ENCODE peak calls at places on chromosomes 3 and 15, in four cellular contexts. Y is AML-193, A is T1000, B is NCI-H524. U is an unnamed sample.

GRCh38 chr3:61955483-61955882 is 394.1 kb downstream of the PTPRG start:
- DNase-seq in A (no peak), B (no peak), Y (no peak), U (no peak)

GRCh38 chr15:71080705-71081104 is 34.6 kb upstream of the THSD4 start:
- DNase-seq in B (no peak), Y (no peak), A (no peak), U (no peak)

GRCh38 chr3:173865900-173866498 is 468.5 kb downstream of the NLGN1 start:
- DNase-seq in B (no peak), A (no peak), Y (no peak), U (no peak)

GRCh38 chr15:45179221-45179985 is 8.4 kb downstream of the SHF start:
- DNase-seq in B (no peak), A (no peak), Y (no peak), U (no peak)

GRCh38 chr3:127645371-127646015 is 16.5 kb downstream of the PODXL2 start:
- DNase-seq in A (no peak), Y (no peak), B (no peak), U (no peak)

GRCh38 chr15:72063186-72063585 is 54.8 kb downstream of the MYO9A start:
- DNase-seq in A (no peak), Y (no peak), B (no peak), U (no peak)

GRCh38 chr15:74794970-74795349 is 13.1 kb downstream of the CSK start:
- DNase-seq in B (no peak), Y (no peak), A (no peak), U (no peak)

GRCh38 chr3:157063926-157064325 is 96.0 kb downstream of the CCNL1 start:
- DNase-seq in A (no peak), Y (no peak), B (no peak), U (no peak)

GRCh38 chr3:131549340-131549739 is 46.6 kb upstream of the MRPL3 start:
- DNase-seq in A (no peak), Y (peak), B (no peak), U (no peak)

U was measured in uterus.